ENCODE peak calls at places on chromosomes 5 and 9, in eight cellular contexts. G, O, Q, X, U, H, T and W are unnamed samples.

GRCh38 chr5:137329581-137329980 is 169.5 kb downstream of the SPOCK1 start:
- DNase-seq in G (no peak), O (no peak), Q (no peak), X (no peak), U (no peak), H (no peak), T (no peak), W (no peak)

GRCh38 chr5:180127682-180128670 is 56.4 kb upstream of the RNF130 start:
- DNase-seq in G (peak), O (no peak), Q (no peak), X (peak), U (peak), H (no peak), T (no peak), W (no peak)

GRCh38 chr9:130444565-130445221 is at the start of gene ASS1:
- DNase-seq in G (no peak), O (peak), Q (peak), X (peak), U (peak), H (no peak), T (peak), W (peak)

GRCh38 chr5:135356522-135357318 is 42.3 kb downstream of the MACROH2A1 start:
- DNase-seq in G (no peak), O (peak), Q (peak), X (peak), U (peak), H (peak), T (peak), W (peak)

GRCh38 chr9:95481000-95481399 is 35.8 kb downstream of the PTCH1 start:
- DNase-seq in G (no peak), O (no peak), Q (no peak), X (no peak), U (no peak), H (no peak), T (no peak), W (no peak)

GRCh38 chr5:172380992-172381643 is 73.2 kb downstream of the SH3PXD2B start:
- DNase-seq in G (peak), O (peak), Q (peak), X (peak), U (peak), H (peak), T (peak), W (peak)

GRCh38 chr9:91312717-91313325 is 48.9 kb downstream of the AUH start:
- DNase-seq in G (no peak), O (no peak), Q (no peak), X (peak), U (peak), H (no peak), T (no peak), W (no peak)

GRCh38 chr9:85178486-85178885 is 509.0 kb downstream of the NTRK2 start:
- DNase-seq in G (no peak), O (no peak), Q (no peak), X (no peak), U (no peak), H (no peak), T (no peak), W (no peak)

GRCh38 chr5:137315534-137316345 is 183.4 kb downstream of the SPOCK1 start:
- DNase-seq in G (no peak), O (no peak), Q (peak), X (no peak), U (peak), H (no peak), T (peak), W (no peak)

GRCh38 chr5:132291026-132291425 is 3.2 kb upstream of the SLC22A4 start:
- DNase-seq in G (no peak), O (no peak), Q (no peak), X (no peak), U (no peak), H (no peak), T (no peak), W (no peak)

DNA sequence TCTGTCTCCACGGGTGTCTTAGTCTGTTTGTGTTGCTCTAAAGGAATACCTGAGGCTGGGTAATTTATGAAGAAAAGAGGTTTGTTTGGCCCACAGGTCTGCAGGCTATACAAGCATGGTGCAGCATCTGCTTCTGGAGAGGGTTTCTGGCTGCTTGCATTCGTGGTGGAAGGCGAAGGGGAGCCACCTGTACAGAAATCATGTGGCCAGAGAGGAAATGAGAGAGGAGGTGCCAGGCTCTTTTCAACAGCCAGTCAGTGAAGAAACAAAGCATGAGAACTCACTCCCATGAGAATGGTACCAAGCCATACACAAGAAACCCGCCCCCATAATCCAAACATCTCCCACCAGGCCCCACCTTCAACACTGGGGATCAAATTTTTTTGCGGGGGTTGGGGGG is 53.4 kb downstream of the PFDN1 start:
- DNase-seq in G (no peak), O (no peak), Q (no peak), X (no peak), U (no peak), H (no peak), T (no peak), W (no peak)
- TF ChIP-seq CTCF in G (no peak), O (no peak), Q (no peak), X (no peak), U (no peak), H (no peak), T (no peak), W (no peak)

GRCh38 chr9:121610638-121610953 is 40.8 kb upstream of the DAB2IP start:
- DNase-seq in G (no peak), O (no peak), Q (no peak), X (no peak), U (no peak), H (no peak), T (no peak), W (no peak)

GRCh38 chr9:121616356-121616755 is 35.1 kb upstream of the DAB2IP start:
- DNase-seq in G (no peak), O (no peak), Q (no peak), X (no peak), U (no peak), H (no peak), T (no peak), W (no peak)

GRCh38 chr9:121613009-121613766 is 38.2 kb upstream of the DAB2IP start:
- DNase-seq in G (no peak), O (no peak), Q (no peak), X (no peak), U (no peak), H (no peak), T (no peak), W (no peak)

GRCh38 chr9:121609845-121610637 is 41.4 kb upstream of the DAB2IP start:
- DNase-seq in G (no peak), O (peak), Q (peak), X (peak), U (peak), H (no peak), T (peak), W (no peak)

GRCh38 chr9:121612511-121612998 is 38.9 kb upstream of the DAB2IP start:
- DNase-seq in G (no peak), O (peak), Q (peak), X (peak), U (peak), H (no peak), T (no peak), W (no peak)
- H3K4me3 ChIP-seq in G (no peak), O (no peak), Q (no peak), X (no peak), U (no peak), H (no peak), T (no peak), W (no peak)

DNA sequence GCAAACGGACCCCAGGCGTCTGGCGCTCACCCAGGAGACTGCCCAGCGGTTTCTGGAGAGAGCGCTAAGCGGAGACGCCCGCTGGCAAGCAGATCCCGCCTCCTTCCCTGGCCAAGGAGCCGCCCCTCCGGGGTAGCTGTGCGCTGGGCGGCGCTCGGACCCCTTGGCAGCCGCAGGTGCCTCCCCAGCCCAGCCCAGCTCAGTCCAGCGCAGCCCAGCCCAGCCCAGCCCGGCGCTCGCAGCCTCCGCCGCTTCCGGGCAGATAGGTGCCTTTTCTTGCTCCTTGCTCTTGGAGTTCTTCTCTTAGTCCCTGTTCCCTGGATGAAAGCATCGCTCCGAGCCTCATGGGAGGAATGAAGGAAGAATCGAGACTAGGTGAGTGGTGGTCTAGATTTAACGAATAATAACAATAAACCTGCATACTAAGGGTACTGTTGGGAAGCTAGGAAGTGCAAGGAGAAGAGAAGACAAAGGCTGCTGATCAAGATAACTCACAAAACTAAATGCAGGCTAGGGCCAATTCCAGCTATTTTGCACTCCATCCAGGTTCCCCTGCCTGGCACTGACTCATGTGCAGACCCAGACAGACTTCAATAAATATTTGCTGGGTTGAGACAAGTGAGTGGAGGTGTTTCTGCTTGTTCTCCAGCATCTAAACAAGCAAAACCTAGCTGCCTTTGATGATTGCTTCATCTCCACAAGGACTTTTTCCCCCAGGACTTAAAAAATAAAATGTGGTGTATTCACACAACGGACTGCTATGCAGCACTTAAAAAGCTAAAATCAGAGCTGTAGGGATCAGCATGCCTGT is at the start of gene STK32A:
- DNase-seq in G (peak), O (peak), Q (peak), X (peak), U (no peak), H (no peak), T (peak), W (peak)
- TF ChIP-seq POLR2A in G (no peak), O (no peak), Q (no peak), X (no peak), U (no peak), H (no peak), T (no peak), W (no peak)

DNA sequence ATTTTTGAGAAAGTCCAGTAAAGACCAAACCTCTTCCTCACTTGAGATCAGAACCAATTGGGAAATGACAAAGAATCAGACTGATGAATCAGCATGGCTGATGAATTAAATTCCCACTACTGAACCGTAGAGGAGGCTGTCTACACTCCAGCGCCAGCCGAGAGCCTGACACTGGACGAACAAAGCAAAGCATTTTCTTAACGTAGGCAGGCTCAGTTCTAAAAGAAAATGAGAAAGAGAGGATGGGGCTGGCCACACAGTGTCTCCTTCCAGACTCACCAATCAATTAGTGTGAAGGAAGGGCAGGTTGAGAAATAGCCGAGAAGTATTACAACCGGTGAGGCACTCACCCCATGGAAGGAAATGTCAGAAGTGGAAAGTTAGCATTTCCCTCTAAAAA is 49.4 kb downstream of the ITGA1 start:
- DNase-seq in G (no peak), O (no peak), Q (no peak), X (no peak), U (no peak), H (no peak), T (peak), W (no peak)
- TF ChIP-seq CTCF in G (no peak), O (no peak), Q (no peak), X (no peak), U (no peak), H (peak), T (no peak), W (no peak)

GRCh38 chr9:128918921-128919320 is 1.9 kb upstream of the PHYHD1 start:
- DNase-seq in G (no peak), O (no peak), Q (no peak), X (no peak), U (no peak), H (no peak), T (no peak), W (no peak)

GRCh38 chr9:128923493-128923883 is 2.7 kb downstream of the PHYHD1 start:
- DNase-seq in G (no peak), O (no peak), Q (no peak), X (no peak), U (no peak), H (no peak), T (no peak), W (no peak)

GRCh38 chr9:128919409-128919808 is 1.4 kb upstream of the PHYHD1 start:
- DNase-seq in G (no peak), O (no peak), Q (no peak), X (no peak), U (no peak), H (no peak), T (no peak), W (no peak)

GRCh38 chr9:128921881-128922763 is 1.3 kb downstream of the PHYHD1 start:
- DNase-seq in G (no peak), O (peak), Q (peak), X (peak), U (peak), H (peak), T (peak), W (no peak)

GRCh38 chr9:128920381-128921058 is at the start of gene PHYHD1:
- DNase-seq in G (no peak), O (peak), Q (peak), X (peak), U (peak), H (peak), T (peak), W (no peak)
- H3K4me3 ChIP-seq in G (peak), O (peak), Q (peak), X (peak), U (peak), H (peak), T (peak), W (peak)